ENCODE peak calls at places on chromosomes 2 and 18, in six cellular contexts. One of them, this sample, is unnamed.

GRCh38 chr2:25176541-25177368 is 8.4 kb upstream of the POMC start:
- DNase-seq in pancreas: no peak
- DNase-seq in endodermal cell: no peak
- DNase-seq in neural progenitor cell: peak
- DNase-seq in cardiac muscle cell: no peak
- DNase-seq in choroid plexus epithelial cell: no peak
- DNase-seq in this sample: no peak

GRCh38 chr2:29238497-29238896 is 123.3 kb downstream of the CLIP4 start:
- DNase-seq in pancreas: peak
- DNase-seq in endodermal cell: peak
- DNase-seq in neural progenitor cell: peak
- DNase-seq in cardiac muscle cell: peak
- DNase-seq in choroid plexus epithelial cell: peak
- DNase-seq in this sample: no peak

GRCh38 chr2:118791511-118791910 is 55.9 kb downstream of the EN1 start:
- DNase-seq in pancreas: no peak
- DNase-seq in endodermal cell: no peak
- DNase-seq in neural progenitor cell: no peak
- DNase-seq in cardiac muscle cell: no peak
- DNase-seq in choroid plexus epithelial cell: no peak
- DNase-seq in this sample: no peak

GRCh38 chr18:26458526-26459232 is 89.7 kb downstream of the KCTD1 start:
- DNase-seq in pancreas: no peak
- DNase-seq in endodermal cell: no peak
- DNase-seq in neural progenitor cell: no peak
- DNase-seq in cardiac muscle cell: peak
- DNase-seq in choroid plexus epithelial cell: no peak
- DNase-seq in this sample: peak

GRCh38 chr2:18251486-18251885 is 309.0 kb downstream of the RDH14 start:
- DNase-seq in pancreas: no peak
- DNase-seq in endodermal cell: no peak
- DNase-seq in neural progenitor cell: no peak
- DNase-seq in cardiac muscle cell: no peak
- DNase-seq in choroid plexus epithelial cell: no peak
- DNase-seq in this sample: no peak

GRCh38 chr2:230669386-230669935 is 43.2 kb upstream of the CAB39 start:
- DNase-seq in pancreas: no peak
- DNase-seq in endodermal cell: peak
- DNase-seq in neural progenitor cell: no peak
- DNase-seq in cardiac muscle cell: no peak
- DNase-seq in choroid plexus epithelial cell: no peak
- DNase-seq in this sample: no peak

GRCh38 chr2:241833938-241834852 is 24.5 kb downstream of the PDCD1 start:
- DNase-seq in pancreas: no peak
- DNase-seq in endodermal cell: peak
- DNase-seq in neural progenitor cell: no peak
- DNase-seq in cardiac muscle cell: no peak
- DNase-seq in choroid plexus epithelial cell: no peak
- DNase-seq in this sample: no peak

GRCh38 chr2:182907081-182907830 is 40.8 kb upstream of the FRZB start:
- DNase-seq in pancreas: no peak
- DNase-seq in endodermal cell: peak
- DNase-seq in neural progenitor cell: peak
- DNase-seq in cardiac muscle cell: no peak
- DNase-seq in choroid plexus epithelial cell: peak
- DNase-seq in this sample: no peak

GRCh38 chr2:182240862-182241371 is 185.9 kb downstream of the PDE1A start:
- DNase-seq in pancreas: peak
- DNase-seq in endodermal cell: peak
- DNase-seq in neural progenitor cell: peak
- DNase-seq in cardiac muscle cell: peak
- DNase-seq in choroid plexus epithelial cell: peak
- DNase-seq in this sample: peak

GRCh38 chr18:46167971-46168370 is 63.8 kb downstream of the HAUS1 start:
- DNase-seq in pancreas: no peak
- DNase-seq in endodermal cell: peak
- DNase-seq in neural progenitor cell: no peak
- DNase-seq in cardiac muscle cell: no peak
- DNase-seq in choroid plexus epithelial cell: no peak
- DNase-seq in this sample: peak

GRCh38 chr18:5238371-5238758 is 41.3 kb upstream of the AKAIN1 start:
- DNase-seq in pancreas: peak
- DNase-seq in endodermal cell: peak
- DNase-seq in neural progenitor cell: peak
- DNase-seq in cardiac muscle cell: peak
- DNase-seq in choroid plexus epithelial cell: peak
- DNase-seq in this sample: peak

GRCh38 chr2:119441376-119442231 is 9.9 kb downstream of the TMEM37 start:
- DNase-seq in pancreas: no peak
- DNase-seq in endodermal cell: peak
- DNase-seq in neural progenitor cell: no peak
- DNase-seq in cardiac muscle cell: no peak
- DNase-seq in choroid plexus epithelial cell: no peak
- DNase-seq in this sample: no peak

GRCh38 chr2:75431757-75432156 is 129.0 kb downstream of the EVA1A start:
- DNase-seq in pancreas: no peak
- DNase-seq in endodermal cell: no peak
- DNase-seq in neural progenitor cell: no peak
- DNase-seq in cardiac muscle cell: no peak
- DNase-seq in choroid plexus epithelial cell: no peak
- DNase-seq in this sample: peak

GRCh38 chr2:96090527-96090926 is 25.8 kb downstream of the ADRA2B start:
- DNase-seq in pancreas: no peak
- DNase-seq in endodermal cell: no peak
- DNase-seq in neural progenitor cell: no peak
- DNase-seq in cardiac muscle cell: peak
- DNase-seq in choroid plexus epithelial cell: peak
- DNase-seq in this sample: peak

GRCh38 chr2:72971036-72971435 is 53.7 kb downstream of the EMX1 start:
- DNase-seq in pancreas: no peak
- DNase-seq in endodermal cell: no peak
- DNase-seq in neural progenitor cell: no peak
- DNase-seq in cardiac muscle cell: no peak
- DNase-seq in choroid plexus epithelial cell: no peak
- DNase-seq in this sample: no peak

GRCh38 chr2:72972744-72973535 is 55.6 kb downstream of the EMX1 start:
- DNase-seq in pancreas: no peak
- DNase-seq in endodermal cell: no peak
- DNase-seq in neural progenitor cell: no peak
- DNase-seq in cardiac muscle cell: no peak
- DNase-seq in choroid plexus epithelial cell: no peak
- DNase-seq in this sample: no peak

GRCh38 chr2:72974436-72974754 is 57.1 kb downstream of the EMX1 start:
- DNase-seq in pancreas: no peak
- DNase-seq in endodermal cell: no peak
- DNase-seq in neural progenitor cell: no peak
- DNase-seq in cardiac muscle cell: no peak
- DNase-seq in choroid plexus epithelial cell: no peak
- DNase-seq in this sample: no peak

GRCh38 chr2:72975017-72975416 is 57.7 kb downstream of the EMX1 start:
- DNase-seq in pancreas: no peak
- DNase-seq in endodermal cell: no peak
- DNase-seq in neural progenitor cell: no peak
- DNase-seq in cardiac muscle cell: no peak
- DNase-seq in choroid plexus epithelial cell: no peak
- DNase-seq in this sample: no peak

DNA sequence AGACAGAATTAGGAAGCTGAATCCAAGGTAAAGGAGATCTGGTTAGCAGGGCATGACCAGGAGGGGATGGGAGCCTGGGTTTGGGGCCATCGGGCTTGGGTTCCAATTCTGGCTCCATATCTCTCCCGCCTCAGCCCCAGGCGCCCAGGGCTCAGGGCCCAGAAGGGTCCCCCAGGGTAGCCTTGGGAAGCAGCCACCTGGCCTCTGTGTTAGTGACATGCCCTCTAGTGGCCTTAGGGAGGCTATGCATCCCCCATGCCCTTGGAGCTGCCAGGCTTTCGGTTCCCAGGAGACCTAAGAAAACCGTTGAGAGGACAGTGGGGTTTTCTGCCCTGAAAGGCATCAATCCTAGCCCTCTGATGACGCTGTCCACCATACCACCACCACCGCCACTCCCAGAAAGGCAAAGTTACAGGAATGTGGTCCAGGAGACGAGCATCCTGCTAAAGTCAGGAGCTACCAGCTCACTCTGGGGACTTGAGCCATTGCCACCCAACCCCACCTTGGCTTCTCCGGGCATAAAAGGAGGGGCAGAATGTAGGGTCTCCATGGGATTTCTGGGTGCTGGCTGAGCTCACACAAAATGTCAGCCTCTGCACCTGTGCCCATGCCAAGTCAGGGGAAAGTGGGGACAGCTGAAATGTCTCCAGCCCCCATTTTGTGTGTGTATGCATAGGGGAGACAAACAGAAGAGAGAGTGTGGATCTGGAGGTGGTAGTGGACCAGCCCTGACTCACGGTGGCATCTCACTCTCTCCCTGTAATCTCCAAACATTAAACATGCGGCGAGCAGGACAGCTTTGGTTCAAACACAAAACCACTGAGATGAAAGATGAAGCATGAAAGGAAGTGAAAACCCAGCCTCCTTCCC is 56.5 kb downstream of the EMX1 start:
- DNase-seq in pancreas: peak
- DNase-seq in endodermal cell: peak
- DNase-seq in neural progenitor cell: peak
- DNase-seq in cardiac muscle cell: peak
- DNase-seq in choroid plexus epithelial cell: peak
- DNase-seq in this sample: no peak
- TF ChIP-seq CTCF in pancreas: peak
- TF ChIP-seq CTCF in endodermal cell: peak
- TF ChIP-seq CTCF in neural progenitor cell: peak
- TF ChIP-seq CTCF in cardiac muscle cell: peak
- TF ChIP-seq CTCF in choroid plexus epithelial cell: peak
- TF ChIP-seq CTCF in this sample: peak

GRCh38 chr2:54330226-54331094 is 74.4 kb upstream of the TSPYL6 start:
- DNase-seq in pancreas: peak
- DNase-seq in endodermal cell: peak
- DNase-seq in neural progenitor cell: peak
- DNase-seq in cardiac muscle cell: peak
- DNase-seq in choroid plexus epithelial cell: peak
- DNase-seq in this sample: peak

GRCh38 chr2:54331095-54331835 is 75.2 kb upstream of the TSPYL6 start:
- DNase-seq in pancreas: no peak
- DNase-seq in endodermal cell: peak
- DNase-seq in neural progenitor cell: no peak
- DNase-seq in cardiac muscle cell: no peak
- DNase-seq in choroid plexus epithelial cell: no peak
- DNase-seq in this sample: no peak

GRCh38 chr2:54325148-54325547 is 69.1 kb upstream of the TSPYL6 start:
- DNase-seq in pancreas: no peak
- DNase-seq in endodermal cell: no peak
- DNase-seq in neural progenitor cell: no peak
- DNase-seq in cardiac muscle cell: no peak
- DNase-seq in choroid plexus epithelial cell: no peak
- DNase-seq in this sample: no peak

GRCh38 chr2:54332386-54332785 is 76.4 kb upstream of the TSPYL6 start:
- DNase-seq in pancreas: no peak
- DNase-seq in endodermal cell: no peak
- DNase-seq in neural progenitor cell: no peak
- DNase-seq in cardiac muscle cell: no peak
- DNase-seq in choroid plexus epithelial cell: no peak
- DNase-seq in this sample: no peak

GRCh38 chr2:54329482-54330225 is 73.6 kb upstream of the TSPYL6 start:
- DNase-seq in pancreas: no peak
- DNase-seq in endodermal cell: no peak
- DNase-seq in neural progenitor cell: no peak
- DNase-seq in cardiac muscle cell: peak
- DNase-seq in choroid plexus epithelial cell: no peak
- DNase-seq in this sample: no peak
- H3K4me3 ChIP-seq in pancreas: no peak
- H3K4me3 ChIP-seq in endodermal cell: peak
- H3K4me3 ChIP-seq in neural progenitor cell: peak
- H3K4me3 ChIP-seq in cardiac muscle cell: peak
- H3K4me3 ChIP-seq in choroid plexus epithelial cell: peak
- H3K4me3 ChIP-seq in this sample: no peak

GRCh38 chr2:113406114-113406513 is 31.4 kb upstream of the ZNG1B start:
- DNase-seq in pancreas: no peak
- DNase-seq in endodermal cell: peak
- DNase-seq in neural progenitor cell: peak
- DNase-seq in cardiac muscle cell: no peak
- DNase-seq in choroid plexus epithelial cell: no peak
- DNase-seq in this sample: peak

DNA sequence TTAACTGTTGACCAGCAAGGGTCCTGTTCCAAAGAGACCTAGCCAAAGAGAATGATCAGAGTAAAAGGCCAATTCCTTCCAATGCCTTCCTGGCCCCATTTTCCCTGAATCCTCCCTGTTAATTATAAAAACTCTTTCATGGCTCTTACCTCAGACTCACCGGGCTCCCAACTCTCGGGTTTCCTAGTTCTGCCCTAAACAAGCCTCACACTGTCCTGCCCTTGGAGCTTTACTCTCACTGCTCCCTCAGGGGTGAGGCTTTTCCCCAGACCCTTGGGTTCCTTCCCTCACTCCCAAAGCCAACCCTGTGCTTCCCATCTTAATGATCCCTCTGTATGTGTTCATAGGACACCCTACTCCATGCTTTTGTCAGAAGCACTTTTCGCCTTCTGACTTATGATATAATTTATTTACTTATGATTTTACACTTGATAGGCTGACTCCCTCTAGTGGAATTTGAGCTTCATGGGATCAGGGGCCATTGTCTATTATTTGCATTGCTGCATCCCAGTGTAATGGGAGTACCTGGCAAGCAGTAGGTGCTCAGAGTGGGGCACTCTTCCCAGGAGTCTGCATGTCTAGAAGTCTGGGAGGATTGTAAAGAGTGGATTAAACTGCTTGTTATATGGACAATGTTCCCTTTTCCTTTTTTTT is 29.9 kb upstream of the ZNG1B start:
- DNase-seq in pancreas: no peak
- DNase-seq in endodermal cell: no peak
- DNase-seq in neural progenitor cell: no peak
- DNase-seq in cardiac muscle cell: peak
- DNase-seq in choroid plexus epithelial cell: peak
- DNase-seq in this sample: no peak
- TF ChIP-seq CTCF in pancreas: no peak
- TF ChIP-seq CTCF in endodermal cell: peak
- TF ChIP-seq CTCF in neural progenitor cell: peak
- TF ChIP-seq CTCF in cardiac muscle cell: peak
- TF ChIP-seq CTCF in choroid plexus epithelial cell: peak
- TF ChIP-seq CTCF in this sample: peak

DNA sequence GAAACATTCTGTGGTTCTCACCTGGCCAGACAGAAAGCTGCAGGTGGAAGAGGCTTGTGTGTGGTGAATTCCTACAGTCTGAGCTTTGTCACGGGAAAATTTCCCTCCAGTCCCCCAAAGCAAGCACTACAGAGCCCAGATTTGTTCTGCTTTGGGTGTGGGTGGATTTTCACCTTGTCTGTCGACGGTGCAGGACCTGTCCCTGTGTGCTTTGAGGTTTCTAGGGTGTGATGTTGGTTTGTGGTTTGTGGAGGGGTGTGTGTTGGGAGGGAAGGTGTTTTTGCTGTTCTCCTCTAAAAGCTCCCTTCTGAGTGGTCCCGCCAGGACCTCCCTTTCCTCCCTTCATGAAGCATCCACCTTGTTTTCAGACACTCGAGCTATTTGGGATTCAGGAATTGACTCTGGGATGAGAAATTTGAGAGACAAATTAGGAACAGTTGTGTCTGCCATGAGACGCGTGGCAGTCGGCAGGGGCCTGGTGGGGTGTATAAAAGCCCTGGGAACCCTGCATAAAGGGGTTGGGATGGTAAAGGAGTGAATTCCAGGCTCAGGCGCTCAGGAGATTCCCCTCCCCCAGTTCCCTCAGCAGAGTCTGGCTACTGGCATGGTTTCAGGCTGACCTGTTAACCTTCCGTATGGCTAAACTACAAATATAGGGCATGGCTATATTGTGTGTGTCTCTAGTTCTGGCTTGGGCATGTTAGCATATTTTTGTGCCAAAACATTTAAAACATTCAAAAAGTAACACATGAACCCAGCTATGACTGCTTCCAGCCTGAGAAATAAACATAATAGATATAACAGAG is 65.5 kb downstream of the DGKD start:
- DNase-seq in pancreas: no peak
- DNase-seq in endodermal cell: no peak
- DNase-seq in neural progenitor cell: peak
- DNase-seq in cardiac muscle cell: peak
- DNase-seq in choroid plexus epithelial cell: peak
- DNase-seq in this sample: peak
- H3K4me3 ChIP-seq in pancreas: no peak
- H3K4me3 ChIP-seq in endodermal cell: no peak
- H3K4me3 ChIP-seq in neural progenitor cell: no peak
- H3K4me3 ChIP-seq in cardiac muscle cell: no peak
- H3K4me3 ChIP-seq in choroid plexus epithelial cell: no peak
- H3K4me3 ChIP-seq in this sample: peak